ENCODE peak calls at places on chromosomes 16 and 17, in six cellular contexts. Q is GM12878, G is transverse colon, Z is tibial nerve, X is adrenal gland, K is A549. Y is an unnamed sample.

GRCh38 chr16:2388875-2389433 is 40.3 kb upstream of the CCNF start:
- DNase-seq in G (peak), K (peak), Q (no peak), X (no peak), Z (no peak), Y (no peak)

GRCh38 chr16:1961651-1962067 is 2.3 kb downstream of the NDUFB10 start:
- DNase-seq in G (no peak), K (peak), Q (no peak), X (no peak), Z (no peak), Y (no peak)

GRCh38 chr16:68490829-68491575 is 42.7 kb upstream of the SMPD3 start:
- DNase-seq in G (peak), Z (no peak), X (peak), K (peak), Q (no peak), Y (no peak)

GRCh38 chr17:1298616-1299015 is 19.2 kb downstream of the TRARG1 start:
- DNase-seq in Z (no peak), X (no peak), Q (no peak), G (no peak), K (no peak), Y (no peak)

GRCh38 chr16:65896448-65897153 is 469.9 kb upstream of the CDH5 start:
- DNase-seq in K (no peak), G (no peak), Q (no peak), Z (no peak), X (no peak), Y (peak)

GRCh38 chr17:70318061-70318460 is 148.7 kb downstream of the KCNJ2 start:
- DNase-seq in X (no peak), Q (no peak), K (no peak), Z (no peak), G (no peak), Y (no peak)

GRCh38 chr17:28004344-28004743 is 38.1 kb upstream of the NLK start:
- DNase-seq in K (no peak), Z (no peak), Q (no peak), G (no peak), X (no peak), Y (no peak)

GRCh38 chr17:44807093-44807816 is 22.8 kb downstream of the GJC1 start:
- DNase-seq in X (no peak), Q (no peak), K (no peak), Z (no peak), G (no peak), Y (no peak)

GRCh38 chr17:46796080-46796479 is 22.4 kb downstream of the WNT3 start:
- DNase-seq in Z (no peak), G (no peak), X (no peak), Q (no peak), K (no peak), Y (no peak)

GRCh38 chr17:48149174-48150106 is 41.9 kb downstream of the SNX11 start:
- DNase-seq in Q (no peak), Z (no peak), G (no peak), K (peak), X (no peak), Y (no peak)

GRCh38 chr16:606656-607307 is 16.9 kb downstream of the RAB40C start:
- DNase-seq in Z (no peak), G (no peak), K (no peak), Q (no peak), X (no peak), Y (no peak)

GRCh38 chr17:63626551-63627228 is 4.5 kb downstream of the MAP3K3 start:
- DNase-seq in X (no peak), Z (no peak), K (no peak), Q (no peak), G (no peak), Y (no peak)

GRCh38 chr17:36592316-36592710 is 634 bp downstream of the DHRS11 start:
- DNase-seq in Q (no peak), X (no peak), G (peak), K (no peak), Z (no peak), Y (no peak)

GRCh38 chr17:67993998-67994361 is 2.3 kb downstream of the C17orf58 start:
- DNase-seq in Z (no peak), K (no peak), X (no peak), Q (no peak), G (no peak), Y (no peak)

GRCh38 chr16:89695875-89696597 is 5.5 kb downstream of the SPATA2L start:
- DNase-seq in G (no peak), K (no peak), Q (no peak), Z (no peak), X (peak), Y (no peak)

GRCh38 chr16:66081967-66082366 is 284.5 kb upstream of the CDH5 start:
- DNase-seq in G (no peak), X (no peak), Z (no peak), K (peak), Q (no peak), Y (peak)

GRCh38 chr17:41278176-41278955 is 2.9 kb downstream of the KRTAP9-7 start:
- DNase-seq in G (no peak), K (no peak), X (no peak), Z (no peak), Q (no peak), Y (no peak)

GRCh38 chr17:42428141-42428944 is 5.3 kb upstream of the CAVIN1 start:
- DNase-seq in G (peak), Z (no peak), Q (no peak), X (peak), K (peak), Y (no peak)

GRCh38 chr16:82629441-82630027 is 2.8 kb downstream of the CDH13 start:
- DNase-seq in Q (no peak), X (no peak), G (no peak), Z (no peak), K (no peak), Y (no peak)

GRCh38 chr17:56737741-56738161 is 96.0 kb downstream of the C17orf67 start:
- DNase-seq in K (no peak), X (no peak), Z (no peak), G (peak), Q (no peak), Y (no peak)

GRCh38 chr17:74647871-74648672 is 24.5 kb upstream of the CD300E start:
- DNase-seq in K (no peak), Z (no peak), Q (no peak), X (no peak), G (no peak), Y (no peak)

GRCh38 chr17:78276499-78276898 is 45.1 kb downstream of the TMEM235 start:
- DNase-seq in Z (no peak), Q (no peak), K (no peak), X (no peak), G (peak), Y (no peak)

GRCh38 chr16:23999663-24000062 is 163.9 kb downstream of the PRKCB start:
- DNase-seq in X (no peak), K (no peak), G (no peak), Z (no peak), Q (peak), Y (no peak)

GRCh38 chr17:2053380-2054261 is 1.3 kb upstream of the HIC1 start:
- DNase-seq in X (peak), Q (no peak), Z (peak), G (peak), K (peak), Y (peak)

GRCh38 chr16:64278196-64278595 is 843.7 kb downstream of the CDH11 start:
- DNase-seq in Q (no peak), Z (no peak), G (no peak), X (no peak), K (no peak), Y (no peak)

GRCh38 chr16:12406840-12407690 is 396.6 kb downstream of the CPPED1 start:
- DNase-seq in G (no peak), X (no peak), Q (no peak), K (peak), Z (no peak), Y (no peak)

GRCh38 chr17:62933986-62934385 is 32.0 kb upstream of the TANC2 start:
- DNase-seq in Q (no peak), Z (no peak), X (no peak), G (no peak), K (no peak), Y (no peak)

GRCh38 chr16:73558219-73558618 is 510.3 kb upstream of the ZFHX3 start:
- DNase-seq in Q (peak), K (no peak), G (no peak), X (no peak), Z (no peak), Y (no peak)

GRCh38 chr16:86585821-86586611 is 7.7 kb downstream of the FOXL1 start:
- DNase-seq in Q (no peak), G (no peak), K (no peak), X (no peak), Z (no peak), Y (no peak)

GRCh38 chr17:63498621-63499195 is 21.8 kb downstream of the ACE start:
- DNase-seq in Z (no peak), Q (no peak), K (no peak), G (no peak), X (no peak), Y (no peak)

GRCh38 chr16:10256855-10257641 is 74.8 kb upstream of the GRIN2A start:
- DNase-seq in G (peak), Z (no peak), Q (peak), X (peak), K (peak), Y (no peak)

GRCh38 chr16:46889245-46889941 is 5.2 kb downstream of the GPT2 start:
- DNase-seq in Q (no peak), X (no peak), G (no peak), Z (no peak), K (no peak), Y (no peak)

GRCh38 chr17:973053-973452 is 6.5 kb downstream of the NXN start:
- DNase-seq in Z (no peak), X (no peak), K (no peak), G (no peak), Q (no peak), Y (no peak)

DNA sequence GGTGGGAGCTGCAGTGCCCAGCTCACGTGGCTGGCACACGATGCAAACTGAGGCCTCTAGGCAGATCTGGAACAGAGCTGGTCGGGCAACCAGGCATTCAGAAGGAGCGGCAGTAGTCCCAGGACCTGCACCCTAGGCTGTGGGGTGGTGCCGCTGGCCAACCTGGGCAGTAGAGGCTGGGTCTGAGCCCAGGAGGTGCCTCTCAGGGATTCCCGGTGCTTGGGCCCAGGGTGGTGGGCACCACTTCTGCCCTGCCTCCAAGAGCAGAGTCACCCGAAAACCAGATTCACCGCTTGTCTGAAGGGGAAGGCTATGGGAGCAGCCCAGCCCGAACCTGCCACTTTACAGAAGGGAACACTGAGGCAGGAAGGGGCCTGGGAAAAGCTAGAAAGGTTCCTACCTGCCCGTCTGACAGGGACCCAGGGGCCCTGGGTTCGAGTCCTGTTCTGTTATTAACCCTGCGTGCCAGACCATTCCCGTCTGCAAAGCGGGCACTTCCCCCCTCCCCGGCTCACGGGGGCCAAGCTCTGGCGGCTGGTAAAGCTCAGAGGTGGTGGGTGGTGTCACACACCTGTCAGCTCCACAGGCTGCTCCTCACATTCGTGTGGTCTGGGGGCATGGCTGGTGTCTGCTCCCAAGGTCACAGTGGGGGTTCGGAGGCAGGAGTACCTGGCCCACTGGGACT is 16.9 kb downstream of the GLIS2 start:
- DNase-seq in Z (no peak), Q (no peak), X (no peak), K (no peak), G (no peak), Y (no peak)
- TF ChIP-seq POLR2A in Z (no peak), Q (no peak), X (no peak), K (no peak), G (no peak), Y (no peak)

GRCh38 chr17:29005936-29006438 is at the start of gene SEZ6:
- DNase-seq in Z (no peak), Q (no peak), G (peak), K (peak), X (peak), Y (no peak)
- TF ChIP-seq CTCF in Z (peak), Q (no peak), G (peak), K (no peak), X (peak), Y (no peak)

GRCh38 chr17:35289222-35289621 is 46.4 kb downstream of the SLFN5 start:
- DNase-seq in K (no peak), X (no peak), G (no peak), Q (no peak), Z (no peak), Y (no peak)
- TF ChIP-seq POLR2A in K (no peak), X (no peak), G (no peak), Q (no peak), Z (no peak), Y (no peak)

DNA sequence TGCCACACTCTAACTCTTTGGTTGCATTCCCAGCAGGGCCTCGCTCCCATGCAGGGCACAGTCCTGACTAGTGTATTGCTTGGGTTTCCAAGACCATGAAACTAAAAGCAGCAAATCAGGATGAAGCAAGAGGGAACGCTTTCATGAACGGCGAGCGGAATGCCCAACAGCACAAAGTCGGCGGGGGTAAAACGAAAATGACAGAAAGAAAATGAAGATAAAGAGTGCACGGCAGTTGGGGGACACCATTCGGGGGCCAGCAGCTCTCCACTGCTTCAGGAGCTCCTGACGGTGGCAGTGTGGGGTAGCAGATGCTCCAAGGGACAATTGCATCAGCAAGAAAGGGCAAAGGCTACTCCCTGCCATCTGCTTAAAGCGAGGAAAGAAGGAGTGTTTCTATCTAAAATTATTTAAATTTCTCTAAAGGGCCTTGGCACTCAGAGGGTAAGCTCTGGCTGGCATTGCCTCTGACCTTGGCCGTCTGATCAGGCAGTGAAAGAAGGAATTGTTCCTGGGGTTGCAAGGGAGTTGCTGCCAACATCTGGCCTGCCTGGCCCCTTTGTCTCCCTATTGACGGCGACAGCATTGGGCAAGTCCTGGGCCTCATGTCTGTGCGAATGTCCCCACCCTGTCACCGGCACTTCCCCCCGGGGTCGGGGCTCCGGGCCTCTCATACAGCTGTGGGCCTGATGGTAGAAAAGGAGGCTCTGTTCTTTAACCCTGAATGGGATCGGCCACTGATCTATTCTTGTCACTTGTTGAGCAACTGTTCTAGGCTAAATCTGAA is 138.2 kb downstream of the CMIP start:
- DNase-seq in G (no peak), Z (no peak), X (no peak), K (peak), Q (no peak), Y (no peak)
- TF ChIP-seq CTCF in G (peak), Z (no peak), X (peak), K (peak), Q (no peak), Y (no peak)

DNA sequence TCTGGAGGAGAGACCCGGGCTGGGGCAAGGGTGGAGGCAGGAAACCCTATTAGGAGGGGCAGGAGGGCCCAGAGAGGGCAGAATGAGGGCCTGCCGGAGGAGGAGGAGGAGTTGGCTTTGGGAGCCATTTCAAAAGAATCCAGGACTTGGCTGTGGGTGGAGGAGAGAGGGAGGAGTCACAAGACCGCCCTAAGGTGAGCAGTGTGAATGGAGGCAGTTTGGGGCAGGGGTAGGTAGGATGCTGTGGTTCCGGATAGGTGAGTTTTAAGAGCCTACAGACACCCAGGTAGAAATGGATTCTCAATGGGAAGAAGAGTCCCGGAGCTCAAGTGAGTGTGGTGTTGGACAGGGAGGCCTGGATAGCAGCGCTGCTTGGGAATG is 80.3 kb downstream of the ARHGAP23 start:
- DNase-seq in K (no peak), X (no peak), Z (no peak), Q (no peak), G (no peak), Y (no peak)
- TF ChIP-seq POLR2A in K (no peak), X (no peak), Z (no peak), Q (no peak), G (no peak), Y (no peak)

GRCh38 chr17:81713004-81713555 is 996 bp downstream of the SLC25A10 start:
- DNase-seq in G (no peak), X (no peak), Q (no peak), Z (no peak), K (no peak), Y (no peak)
- TF ChIP-seq CTCF in G (no peak), X (no peak), Q (no peak), Z (no peak), K (no peak), Y (no peak)

GRCh38 chr17:57781386-57782050 is 36.4 kb upstream of the CCDC182 start:
- DNase-seq in Q (no peak), X (no peak), Z (no peak), G (no peak), K (no peak), Y (no peak)
- TF ChIP-seq POLR2A in Q (no peak), X (no peak), Z (no peak), G (no peak), K (no peak), Y (no peak)

DNA sequence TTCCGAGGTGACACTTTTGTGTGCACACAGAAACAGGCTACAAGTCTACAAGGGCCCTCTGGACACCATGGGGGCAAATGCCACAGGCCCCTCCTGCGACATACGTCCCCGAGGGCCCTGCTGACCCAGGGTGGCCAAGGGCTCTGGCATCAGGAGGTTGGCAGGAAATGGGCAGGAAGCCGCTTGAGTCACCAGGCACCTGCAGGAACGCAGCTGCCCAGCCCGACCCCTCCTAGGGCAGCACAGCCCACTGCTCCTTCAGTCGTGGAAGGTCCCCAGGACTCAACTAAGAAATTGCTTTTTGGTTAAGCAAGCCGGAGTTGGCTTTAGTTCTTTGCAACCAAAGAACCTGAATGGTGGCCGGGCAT is 8.1 kb downstream of the CORO7 start:
- DNase-seq in X (peak), Q (no peak), K (no peak), Z (no peak), G (no peak), Y (no peak)
- TF ChIP-seq CTCF in X (no peak), Q (no peak), K (no peak), Z (no peak), G (no peak), Y (no peak)

GRCh38 chr16:85529489-85530369 is 83.4 kb upstream of the GSE1 start:
- DNase-seq in G (no peak), Q (no peak), K (peak), Z (no peak), X (no peak), Y (no peak)
- TF ChIP-seq POLR2A in G (no peak), Q (no peak), K (no peak), Z (no peak), X (no peak), Y (no peak)

GRCh38 chr17:72826602-72827001 is 265.9 kb downstream of the SLC39A11 start:
- DNase-seq in X (no peak), Z (no peak), Q (no peak), K (peak), G (no peak), Y (no peak)
- TF ChIP-seq CTCF in X (no peak), Z (no peak), Q (no peak), K (no peak), G (no peak), Y (no peak)